ENCODE peak calls at places on chromosomes 5 and 9, in six cellular contexts. G is heart right ventricle, P is neural progenitor cell, K is GM12878, X is thoracic aorta, J is body of pancreas. I is an unnamed sample.

GRCh38 chr9:88831783-88832407 is 159.4 kb upstream of the S1PR3 start:
- DNase-seq in G (no peak), P (no peak), K (no peak), X (no peak), J (no peak), I (no peak)

GRCh38 chr9:125444166-125444565 is 182.5 kb downstream of the GAPVD1 start:
- DNase-seq in G (no peak), P (no peak), K (no peak), X (no peak), J (no peak), I (no peak)

GRCh38 chr9:25094518-25094917 is 548.8 kb upstream of the IZUMO3 start:
- DNase-seq in G (no peak), P (no peak), K (no peak), X (no peak), J (no peak), I (no peak)

GRCh38 chr5:23208959-23209431 is 298.4 kb upstream of the PRDM9 start:
- DNase-seq in G (no peak), P (peak), K (peak), X (no peak), J (peak), I (no peak)

GRCh38 chr5:57094753-57095683 is 78.8 kb upstream of the GPBP1 start:
- DNase-seq in G (no peak), P (peak), K (no peak), X (no peak), J (no peak), I (no peak)

GRCh38 chr5:58184910-58185309 is 275.0 kb downstream of the PLK2 start:
- DNase-seq in G (no peak), P (no peak), K (no peak), X (no peak), J (no peak), I (no peak)

GRCh38 chr5:134070979-134071849 is 43.3 kb upstream of the TCF7 start:
- DNase-seq in G (no peak), P (peak), K (peak), X (no peak), J (peak), I (no peak)

GRCh38 chr5:138809391-138809790 is 56.2 kb downstream of the CTNNA1 start:
- DNase-seq in G (no peak), P (no peak), K (no peak), X (no peak), J (no peak), I (no peak)

GRCh38 chr5:79202076-79202475 is 33.9 kb upstream of the JMY start:
- DNase-seq in G (no peak), P (no peak), K (no peak), X (no peak), J (no peak), I (no peak)

GRCh38 chr9:108978121-108978694 is 35.1 kb downstream of the CTNNAL1 start:
- DNase-seq in G (no peak), P (no peak), K (no peak), X (no peak), J (no peak), I (no peak)

GRCh38 chr5:21806271-21806670 is 1046.9 kb downstream of the CDH12 start:
- DNase-seq in G (no peak), P (no peak), K (no peak), X (no peak), J (no peak), I (no peak)

GRCh38 chr5:1109542-1110259 is 2.2 kb downstream of the SLC12A7 start:
- DNase-seq in G (no peak), P (no peak), K (no peak), X (no peak), J (no peak), I (no peak)

GRCh38 chr5:107404595-107405366 is 266.0 kb downstream of the EFNA5 start:
- DNase-seq in G (no peak), P (no peak), K (no peak), X (no peak), J (no peak), I (no peak)

GRCh38 chr5:95810305-95811125 is 12.0 kb downstream of the GLRX start:
- DNase-seq in G (no peak), P (no peak), K (no peak), X (no peak), J (no peak), I (no peak)
- H3K27ac ChIP-seq in G (peak), P (no peak), K (peak), X (peak), J (peak), I (peak)

GRCh38 chr9:120388000-120388855 is 191.7 kb downstream of the CDK5RAP2 start:
- DNase-seq in G (peak), P (peak), K (no peak), X (no peak), J (no peak), I (peak)
- H3K4me3 ChIP-seq in G (no peak), P (no peak), K (no peak), X (no peak), J (no peak), I (no peak)

GRCh38 chr5:173466227-173466626 is 138.0 kb upstream of the STC2 start:
- DNase-seq in G (no peak), P (no peak), K (no peak), X (no peak), J (peak), I (no peak)
- H3K27ac ChIP-seq in G (no peak), P (no peak), K (no peak), X (no peak), J (no peak), I (no peak)

GRCh38 chr9:90002299-90003045 is 397.7 kb downstream of the GADD45G start:
- DNase-seq in G (no peak), P (no peak), K (no peak), X (no peak), J (no peak), I (no peak)

GRCh38 chr9:89999176-89999533 is 394.3 kb downstream of the GADD45G start:
- DNase-seq in G (no peak), P (no peak), K (no peak), X (no peak), J (peak), I (no peak)

GRCh38 chr9:90000925-90001324 is 396.1 kb downstream of the GADD45G start:
- DNase-seq in G (no peak), P (no peak), K (no peak), X (no peak), J (no peak), I (no peak)

GRCh38 chr9:90001756-90002155 is 396.9 kb downstream of the GADD45G start:
- DNase-seq in G (no peak), P (no peak), K (no peak), X (no peak), J (no peak), I (no peak)

GRCh38 chr9:89999534-90000370 is 394.9 kb downstream of the GADD45G start:
- DNase-seq in G (peak), P (no peak), K (peak), X (peak), J (peak), I (peak)
- H3K4me3 ChIP-seq in G (peak), P (no peak), K (peak), X (peak), J (no peak), I (peak)

GRCh38 chr5:13212843-13213242 is 731.6 kb downstream of the DNAH5 start:
- DNase-seq in G (no peak), P (no peak), K (no peak), X (no peak), J (no peak), I (no peak)
- H3K27ac ChIP-seq in G (no peak), P (no peak), K (no peak), X (no peak), J (no peak), I (no peak)

DNA sequence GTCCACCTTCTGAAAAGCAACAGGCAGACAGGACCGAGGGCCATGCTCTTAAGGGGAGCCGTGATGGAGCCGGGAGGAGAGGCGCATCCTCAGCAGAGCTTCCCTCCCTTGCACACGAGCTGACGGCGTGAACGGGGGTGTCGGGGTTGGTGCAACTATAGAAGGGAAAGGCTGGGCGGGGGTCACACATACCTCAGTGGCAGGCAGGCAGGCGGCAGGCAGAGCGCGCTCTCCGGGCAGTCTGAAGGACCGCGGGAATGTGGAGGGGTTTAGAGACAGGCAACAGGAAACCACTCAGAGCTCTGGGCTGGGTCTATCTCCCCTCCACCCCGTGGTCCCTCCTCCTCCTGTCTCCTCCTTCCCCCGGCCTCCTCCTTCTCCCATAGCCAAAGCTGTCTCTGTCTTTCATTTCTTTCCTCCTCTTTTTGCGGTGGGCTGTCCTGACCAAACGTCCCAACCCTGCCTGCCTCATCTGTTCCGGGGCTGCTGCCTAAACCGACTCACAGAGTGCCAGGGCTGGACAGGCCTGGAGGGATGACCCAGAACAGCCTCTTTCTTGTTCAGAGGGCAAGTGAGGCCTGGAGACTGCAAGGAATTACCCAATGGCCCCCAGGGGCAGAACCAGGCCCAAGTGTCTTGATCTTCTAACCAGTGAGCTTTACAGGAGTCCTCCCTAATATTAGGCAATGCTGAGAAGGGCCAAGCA is at the start of gene SPARC:
- DNase-seq in G (peak), P (peak), K (no peak), X (no peak), J (peak), I (peak)
- H3K4me3 ChIP-seq in G (peak), P (peak), K (peak), X (peak), J (no peak), I (peak)

DNA sequence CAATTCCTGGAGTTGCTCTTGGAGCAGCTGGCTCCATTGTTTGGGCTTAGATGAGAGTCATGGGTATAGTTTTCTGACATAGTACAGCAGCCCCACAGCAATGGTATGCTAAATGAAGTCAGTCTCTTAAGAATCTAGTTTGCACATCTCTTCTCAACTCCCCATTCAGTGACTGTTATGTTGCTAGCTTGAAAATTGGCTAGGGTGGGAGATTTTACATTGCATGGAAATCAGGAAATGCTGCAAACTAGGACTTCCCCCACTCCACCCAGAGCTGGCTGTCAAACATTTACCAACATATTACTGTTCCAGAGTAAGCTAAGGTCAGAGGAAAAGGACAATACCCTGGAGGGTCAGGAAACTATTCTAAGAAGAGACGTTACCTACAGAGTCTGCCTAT is 17.6 kb upstream of the FCHO2 start:
- DNase-seq in G (no peak), P (no peak), K (no peak), X (no peak), J (no peak), I (no peak)
- H3K27ac ChIP-seq in G (peak), P (no peak), K (no peak), X (peak), J (peak), I (no peak)

DNA sequence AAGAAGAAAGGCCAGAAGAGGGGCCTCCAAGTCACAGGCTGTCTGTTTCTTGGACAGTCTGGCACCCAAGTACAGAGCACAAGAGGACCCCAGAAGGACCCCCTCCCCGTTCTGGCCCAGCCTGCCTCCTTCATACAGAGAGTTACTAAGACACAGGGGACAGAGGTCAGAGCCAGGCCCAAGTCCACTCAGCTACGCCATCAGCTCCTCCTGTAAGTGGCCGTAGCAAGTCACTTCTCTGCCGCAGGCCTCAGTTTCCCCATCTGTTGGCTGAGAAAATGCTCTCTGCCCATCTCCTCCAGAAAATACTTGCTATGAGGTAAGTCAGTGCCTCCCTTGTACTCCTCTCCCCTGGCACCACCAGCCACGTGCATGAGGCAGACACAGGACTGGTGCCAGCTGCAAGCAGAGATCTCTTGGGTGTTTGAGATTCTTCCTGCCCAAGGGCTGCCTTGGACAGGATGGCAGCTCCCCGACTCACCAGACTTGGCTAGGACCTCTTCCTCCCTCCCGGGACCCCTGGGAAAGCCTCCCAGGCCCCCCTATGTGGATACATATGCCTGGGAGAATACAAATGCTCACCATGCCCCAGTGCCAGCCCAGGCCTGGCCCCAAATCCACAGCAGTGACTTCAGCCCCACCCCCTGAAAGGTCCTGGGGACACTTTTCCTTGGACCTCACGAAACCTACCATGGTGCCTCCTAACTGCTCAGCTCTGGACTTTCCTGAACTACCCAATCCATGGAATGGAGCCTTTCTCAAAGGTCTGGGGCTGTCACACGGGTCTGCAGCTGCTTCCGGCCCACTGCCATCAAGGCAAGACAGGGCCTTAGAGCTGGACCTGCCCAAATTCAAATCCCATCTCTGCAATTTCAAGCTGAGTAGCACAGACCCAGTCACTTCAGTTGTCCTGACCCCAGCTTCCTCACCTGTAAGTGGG is 5.1 kb downstream of the EEIG1 start:
- DNase-seq in G (no peak), P (no peak), K (no peak), X (no peak), J (no peak), I (peak)
- H3K4me3 ChIP-seq in G (no peak), P (no peak), K (no peak), X (peak), J (no peak), I (no peak)

I was measured in tibial artery.